ENCODE peak calls at places on chromosomes 3 and 15, in nine cellular contexts. F is hepatocyte; I is IMR-90; Z is CD4-positive, alpha-beta memory T cell; W is heart right ventricle; Y is upper lobe of right lung; D is left ventricle myocardium inferior; V is foreskin keratinocyte; J is A673. L is an unnamed sample.

GRCh38 chr3:108818404-108818803 is 4.2 kb upstream of the TRAT1 start:
- DNase-seq in F (peak; percentile 64), Z (peak; percentile 75), Y (no peak), V (peak; percentile 2), W (no peak), I (peak; percentile 10), J (peak; percentile 75), D (no peak), L (peak; percentile 64)

GRCh38 chr15:84816694-84817460 is at the start of gene ALPK3:
- DNase-seq in W (peak; percentile 80), J (no peak), F (peak; percentile 87), V (no peak), Y (peak; percentile 81), I (no peak), Z (no peak), D (peak; percentile 77), L (no peak)

GRCh38 chr15:41928637-41929620 is 35.1 kb upstream of the SPTBN5 start:
- DNase-seq in Y (peak; percentile 73), I (no peak), D (peak; percentile 63), W (peak; percentile 51), V (no peak), Z (no peak), J (no peak), F (no peak), L (no peak)

GRCh38 chr3:129321887-129322286 is 43.2 kb downstream of the HMCES start:
- DNase-seq in F (no peak), V (no peak), J (no peak), Z (no peak), I (no peak), Y (no peak), W (no peak), D (no peak), L (no peak)

GRCh38 chr3:55327131-55327920 is 159.8 kb downstream of the WNT5A start:
- DNase-seq in V (no peak), W (no peak), Z (no peak), I (peak; percentile 95), J (no peak), D (no peak), F (no peak), Y (no peak), L (no peak)

GRCh38 chr3:39414421-39414907 is 7.9 kb downstream of the RPSA start:
- DNase-seq in W (no peak), I (no peak), D (no peak), F (no peak), Z (no peak), V (no peak), J (no peak), Y (no peak), L (no peak)

GRCh38 chr15:93150910-93151309 is 61.9 kb upstream of the RGMA start:
- DNase-seq in V (no peak), J (no peak), Y (no peak), W (no peak), D (peak; percentile 28), F (no peak), I (no peak), Z (no peak), L (no peak)

GRCh38 chr3:25428003-25428861 is at the start of gene RARB:
- DNase-seq in V (peak; percentile 26), I (peak; percentile 81), D (peak; percentile 68), F (peak; percentile 93), Z (no peak), Y (peak; percentile 66), J (peak; percentile 89), W (peak; percentile 59), L (peak; percentile 69)

GRCh38 chr15:62745621-62746180 is 296.8 kb upstream of the TPM1 start:
- DNase-seq in W (no peak), J (peak; percentile 67), Z (no peak), Y (no peak), V (no peak), I (peak; percentile 18), F (peak; percentile 30), D (no peak), L (no peak)

GRCh38 chr3:131193671-131194291 is 167.1 kb downstream of the NEK11 start:
- DNase-seq in F (no peak), J (peak; percentile 15), V (no peak), I (no peak), Y (no peak), Z (no peak), W (no peak), D (no peak), L (no peak)

GRCh38 chr3:27596920-27597319 is 112.7 kb upstream of the SLC4A7 start:
- DNase-seq in F (no peak), I (peak; percentile 46), J (no peak), V (no peak), Y (no peak), D (no peak), W (no peak), Z (no peak), L (no peak)

GRCh38 chr15:41899854-41900442 is 6.1 kb upstream of the SPTBN5 start:
- DNase-seq in W (no peak), V (no peak), Z (no peak), Y (no peak), I (no peak), J (no peak), D (no peak), F (no peak), L (no peak)

GRCh38 chr3:185931777-185932176 is 6.0 kb downstream of the TRA2B start:
- DNase-seq in F (no peak), J (no peak), Y (no peak), W (no peak), V (no peak), I (no peak), Z (no peak), D (no peak), L (no peak)

GRCh38 chr3:168427830-168428471 is 332.2 kb upstream of the GOLIM4 start:
- DNase-seq in Y (no peak), I (no peak), W (no peak), V (no peak), F (no peak), D (no peak), J (no peak), Z (no peak), L (no peak)

GRCh38 chr3:193897288-193897687 is 238.7 kb upstream of the HES1 start:
- DNase-seq in D (peak; percentile 65), I (no peak), F (no peak), V (no peak), W (peak; percentile 62), Z (no peak), J (peak; percentile 77), Y (no peak), L (no peak)

DNA sequence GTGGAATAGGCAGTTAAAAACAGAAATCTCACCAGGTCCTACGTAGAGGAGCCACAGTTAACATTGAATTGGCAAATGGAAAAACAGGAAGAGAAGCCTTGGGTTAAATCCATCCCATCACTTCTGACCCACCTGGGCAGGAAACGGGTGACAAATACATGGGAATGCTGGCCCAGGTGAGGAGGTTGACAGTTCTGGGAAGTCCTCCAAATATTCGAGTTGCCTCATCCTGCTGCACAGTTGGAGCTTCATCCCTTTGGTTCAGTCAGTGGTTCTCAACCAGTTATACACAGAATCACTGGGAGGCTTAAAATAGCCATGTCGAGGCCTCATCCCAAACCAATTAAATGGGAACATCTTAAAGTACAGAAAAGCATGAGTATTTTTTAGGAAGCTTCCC is 5.3 kb downstream of the MYZAP start:
- DNase-seq in F (no peak), Z (no peak), D (no peak), I (no peak), J (no peak), W (no peak), V (peak; percentile 56), Y (no peak), L (no peak)
- H3K27ac ChIP-seq in F (peak overlapping the region; percentile 89), Z (no peak overlapping the region), D (peak overlapping the region; percentile 95), I (no peak overlapping the region), J (no peak overlapping the region), W (peak overlapping the region; percentile 75), V (no peak overlapping the region), Y (peak overlapping the region; percentile 66), L (no peak overlapping the region)

DNA sequence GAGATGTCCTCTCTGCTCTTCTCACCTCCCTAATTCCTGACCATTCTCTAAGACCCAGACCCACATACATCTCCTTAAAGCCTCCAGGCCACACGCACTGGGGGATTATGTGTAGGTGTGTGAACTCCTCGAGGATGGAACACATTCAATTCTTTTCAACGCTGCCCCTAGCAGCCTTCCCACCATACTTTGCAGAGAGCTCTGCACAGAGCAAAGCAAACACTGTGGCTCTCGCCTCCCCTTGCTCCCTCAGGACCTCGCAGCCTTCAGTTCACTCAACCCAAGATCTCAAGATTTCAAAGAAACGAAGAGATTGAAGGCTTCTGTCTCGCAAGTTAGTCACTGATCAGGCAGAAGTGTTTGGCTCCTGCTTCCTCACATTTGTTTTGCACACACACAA is 6.0 kb downstream of the ACTC1 start:
- DNase-seq in V (no peak), Y (no peak), D (no peak), F (no peak), I (no peak), Z (no peak), W (no peak), J (no peak), L (no peak)
- H3K27me3 ChIP-seq in V (peaks cover 86% of the 10 kb centered on the region), Y (peaks cover 6% of the 10 kb centered on the region), D (peaks cover 17% of the 10 kb centered on the region), F (peaks cover 7% of the 10 kb centered on the region), I (peaks cover 14% of the 10 kb centered on the region), Z (no peaks in the 10 kb centered on the region), W (no peaks in the 10 kb centered on the region), J (peaks cover 80% of the 10 kb centered on the region), L (peaks cover 9% of the 10 kb centered on the region)

GRCh38 chr15:75109021-75109690 is 85.8 kb downstream of the PPCDC start:
- DNase-seq in J (no peak), I (no peak), V (no peak), W (no peak), F (no peak), D (no peak), Y (no peak), Z (no peak), L (no peak)

GRCh38 chr15:75107509-75107904 is 84.1 kb downstream of the PPCDC start:
- DNase-seq in I (no peak), F (no peak), J (no peak), D (no peak), W (no peak), Y (no peak), Z (no peak), V (no peak), L (no peak)

GRCh38 chr15:75107905-75108838 is 84.8 kb downstream of the PPCDC start:
- DNase-seq in F (peak; percentile 26), W (peak; percentile 21), D (no peak), Z (peak; percentile 22), V (peak; percentile 80), Y (no peak), J (peak; percentile 45), I (peak; percentile 91), L (no peak)

GRCh38 chr15:75112278-75112847 is 89.0 kb downstream of the PPCDC start:
- DNase-seq in D (no peak), V (no peak), Z (no peak), J (no peak), I (no peak), W (no peak), Y (no peak), F (peak; percentile 47), L (no peak)

DNA sequence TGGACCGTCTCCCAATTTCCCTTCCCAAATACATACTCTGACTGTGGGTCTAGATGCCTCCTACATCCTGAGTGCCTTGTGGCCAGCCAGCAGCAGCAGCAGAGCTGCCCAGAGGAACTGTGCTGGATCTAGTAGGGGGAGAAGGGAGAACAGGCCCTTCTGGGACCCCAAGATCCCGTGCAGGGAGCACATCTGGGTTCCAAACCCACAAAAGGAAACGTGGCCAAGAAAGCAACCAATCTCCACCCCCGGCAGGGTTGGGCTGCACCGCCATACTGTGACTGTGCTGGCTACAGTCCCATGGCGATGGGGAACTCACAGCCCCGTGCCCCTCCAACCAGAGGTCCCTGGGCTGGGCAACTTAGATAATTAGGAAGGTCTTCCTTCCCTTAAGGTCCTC is 86.3 kb downstream of the PPCDC start:
- DNase-seq in Y (no peak), F (no peak), W (no peak), V (no peak), D (no peak), I (no peak), J (no peak), Z (no peak), L (no peak)
- H3K4me1 ChIP-seq in Y (peaks cover 14% of the 10 kb centered on the region), F (peaks cover 25% of the 10 kb centered on the region), W (no peaks in the 10 kb centered on the region), V (peaks cover 10% of the 10 kb centered on the region), D (peaks cover 7% of the 10 kb centered on the region), I (peaks cover 9% of the 10 kb centered on the region), J (no peaks in the 10 kb centered on the region), Z (peaks cover 26% of the 10 kb centered on the region), L (no peaks in the 10 kb centered on the region)

GRCh38 chr15:65949482-65949881 is 80.2 kb downstream of the RAB11A start:
- DNase-seq in W (no peak), J (no peak), I (no peak), Z (no peak), F (no peak), D (no peak), V (no peak), Y (no peak), L (no peak)
- H3K27ac ChIP-seq in W (no peak overlapping the region), J (no peak overlapping the region), I (no peak overlapping the region), Z (no peak overlapping the region), F (no peak overlapping the region), D (no peak overlapping the region), V (no peak overlapping the region), Y (no peak overlapping the region), L (no peak overlapping the region)